ENCODE peak calls at places on chromosomes 1 and 21, in six cellular contexts. W is HepG2, M is H1, X is K562, F is GM12891, G is GM12878. B is an unnamed sample.

GRCh38 chr1:244325056-244325764 is 126.5 kb downstream of the ADSS2 start:
- DNase-seq in W (no peak), M (no peak), X (no peak), F (no peak), G (peak), B (no peak)

GRCh38 chr1:51648180-51649109 is 31.6 kb downstream of the OSBPL9 start:
- DNase-seq in W (peak), M (no peak), X (peak), F (no peak), G (no peak), B (no peak)

GRCh38 chr1:184753608-184754478 is 815 bp downstream of the EDEM3 start:
- DNase-seq in W (peak), M (no peak), X (peak), F (no peak), G (no peak), B (no peak)

GRCh38 chr1:232890340-232890953 is 60.0 kb upstream of the NTPCR start:
- DNase-seq in W (no peak), M (no peak), X (no peak), F (no peak), G (no peak), B (no peak)

GRCh38 chr1:32367912-32368635 is 5.7 kb downstream of the TSSK3 start:
- DNase-seq in W (no peak), M (no peak), X (no peak), F (no peak), G (no peak), B (no peak)

GRCh38 chr1:6509603-6510291 is 18.3 kb upstream of the PLEKHG5 start:
- DNase-seq in W (no peak), M (no peak), X (no peak), F (peak), G (no peak), B (no peak)

GRCh38 chr1:12616709-12617373 is 1.2 kb downstream of the DHRS3 start:
- DNase-seq in W (no peak), M (no peak), X (no peak), F (no peak), G (no peak), B (no peak)

GRCh38 chr1:206496131-206496793 is 11.1 kb upstream of the RASSF5 start:
- DNase-seq in W (no peak), M (no peak), X (no peak), F (no peak), G (no peak), B (no peak)

GRCh38 chr1:160061376-160062100 is 8.4 kb downstream of the KCNJ10 start:
- DNase-seq in W (no peak), M (no peak), X (peak), F (no peak), G (no peak), B (no peak)

GRCh38 chr1:228150458-228151169 is 884 bp downstream of the GJC2 start:
- DNase-seq in W (peak), M (no peak), X (peak), F (peak), G (no peak), B (no peak)

GRCh38 chr1:25033828-25034451 is 103.9 kb upstream of the RUNX3 start:
- DNase-seq in W (no peak), M (no peak), X (no peak), F (no peak), G (no peak), B (peak)

GRCh38 chr1:100950776-100951175 is 54.9 kb downstream of the SLC30A7 start:
- DNase-seq in W (no peak), M (no peak), X (no peak), F (no peak), G (no peak), B (no peak)

GRCh38 chr1:26913754-26914619 is at the start of gene NR0B2:
- DNase-seq in W (peak), M (no peak), X (peak), F (no peak), G (no peak), B (no peak)

GRCh38 chr1:64598100-64598571 is 128.2 kb downstream of the CACHD1 start:
- DNase-seq in W (no peak), M (no peak), X (no peak), F (no peak), G (no peak), B (no peak)

GRCh38 chr1:21732664-21733063 is 50.3 kb downstream of the USP48 start:
- DNase-seq in W (no peak), M (no peak), X (no peak), F (no peak), G (no peak), B (no peak)

GRCh38 chr1:230277201-230277771 is 148.8 kb downstream of the PGBD5 start:
- DNase-seq in W (no peak), M (peak), X (no peak), F (no peak), G (no peak), B (no peak)

GRCh38 chr21:45802425-45802824 is 158.9 kb downstream of the PCBP3 start:
- DNase-seq in W (no peak), M (no peak), X (no peak), F (no peak), G (no peak), B (no peak)

GRCh38 chr1:187244623-187245022 is 415.9 kb downstream of the PLA2G4A start:
- DNase-seq in W (no peak), M (no peak), X (no peak), F (no peak), G (no peak), B (no peak)

GRCh38 chr21:29148535-29148934 is 18.1 kb downstream of the MAP3K7CL start:
- DNase-seq in W (no peak), M (no peak), X (no peak), F (no peak), G (no peak), B (no peak)

GRCh38 chr1:182615468-182616129 is 11.4 kb upstream of the RGS16 start:
- DNase-seq in W (no peak), M (no peak), X (no peak), F (no peak), G (no peak), B (no peak)

GRCh38 chr1:6580588-6581270 is 935 bp downstream of the ZBTB48 start:
- DNase-seq in W (no peak), M (no peak), X (peak), F (no peak), G (no peak), B (no peak)

DNA sequence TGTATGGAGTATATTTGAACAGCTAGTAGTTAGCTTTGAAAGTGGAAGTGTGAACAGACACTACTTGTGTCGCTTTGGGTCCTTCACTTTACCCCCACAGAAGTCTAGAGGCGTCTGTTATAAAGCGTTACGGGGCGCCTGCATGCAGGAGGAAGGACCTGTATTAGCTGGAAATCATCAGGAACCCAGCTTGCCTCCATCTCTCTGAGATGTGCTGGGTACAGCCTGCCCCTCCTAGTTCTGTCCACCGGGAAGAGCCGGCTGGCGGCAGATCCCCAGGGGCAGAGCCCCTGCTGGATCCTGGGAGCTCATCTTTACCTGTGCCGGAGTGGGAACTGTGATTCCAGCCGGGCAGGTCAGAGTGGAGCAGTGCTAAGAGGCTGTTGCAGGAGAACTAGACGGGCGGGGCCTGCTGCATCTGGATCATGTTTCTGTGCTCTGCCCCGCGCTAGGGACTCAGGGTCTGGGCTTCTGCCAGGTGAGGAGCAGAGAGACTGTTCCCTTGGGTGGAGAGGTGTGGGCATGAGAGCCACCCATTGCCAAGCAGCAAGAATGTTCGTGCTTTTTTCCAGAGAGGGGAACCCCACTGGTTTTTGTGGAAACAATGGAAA is 22.3 kb upstream of the SPSB1 start:
- DNase-seq in W (no peak), M (no peak), X (no peak), F (no peak), G (no peak), B (no peak)
- TF ChIP-seq POLR2A in W (no peak), M (no peak), X (no peak), F (no peak), G (no peak), B (no peak)

DNA sequence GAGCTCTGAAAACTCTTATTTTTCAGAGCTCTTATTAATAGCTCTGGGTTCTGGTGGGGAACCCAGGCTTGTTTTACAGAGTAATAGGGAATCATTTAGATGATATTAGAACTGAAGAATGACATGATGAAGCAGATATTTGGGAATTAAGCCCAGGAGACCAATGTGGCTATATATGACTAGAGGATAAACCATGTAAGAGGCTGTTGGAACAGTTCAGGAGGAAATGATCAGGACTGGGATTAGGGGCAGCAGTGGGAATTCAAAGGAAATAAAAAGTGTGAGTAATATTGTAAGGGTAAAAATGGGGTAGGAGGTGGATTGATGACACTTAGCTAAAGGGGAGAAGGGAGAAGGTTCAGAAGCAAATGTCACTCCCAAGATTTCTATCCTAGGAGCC is 58.6 kb downstream of the GIPC2 start:
- DNase-seq in W (no peak), M (no peak), X (no peak), F (no peak), G (no peak), B (no peak)
- TF ChIP-seq TAF1 in W (no peak), M (no peak), X (no peak), F (no peak), G (no peak), B (no peak)

GRCh38 chr1:4079815-4080214 is 179.7 kb upstream of the C1orf174 start:
- DNase-seq in W (no peak), M (no peak), X (no peak), F (no peak), G (no peak), B (no peak)
- TF ChIP-seq POLR2AphosphoS5 in W (no peak), M (no peak), X (no peak), F (no peak), G (no peak), B (no peak)

DNA sequence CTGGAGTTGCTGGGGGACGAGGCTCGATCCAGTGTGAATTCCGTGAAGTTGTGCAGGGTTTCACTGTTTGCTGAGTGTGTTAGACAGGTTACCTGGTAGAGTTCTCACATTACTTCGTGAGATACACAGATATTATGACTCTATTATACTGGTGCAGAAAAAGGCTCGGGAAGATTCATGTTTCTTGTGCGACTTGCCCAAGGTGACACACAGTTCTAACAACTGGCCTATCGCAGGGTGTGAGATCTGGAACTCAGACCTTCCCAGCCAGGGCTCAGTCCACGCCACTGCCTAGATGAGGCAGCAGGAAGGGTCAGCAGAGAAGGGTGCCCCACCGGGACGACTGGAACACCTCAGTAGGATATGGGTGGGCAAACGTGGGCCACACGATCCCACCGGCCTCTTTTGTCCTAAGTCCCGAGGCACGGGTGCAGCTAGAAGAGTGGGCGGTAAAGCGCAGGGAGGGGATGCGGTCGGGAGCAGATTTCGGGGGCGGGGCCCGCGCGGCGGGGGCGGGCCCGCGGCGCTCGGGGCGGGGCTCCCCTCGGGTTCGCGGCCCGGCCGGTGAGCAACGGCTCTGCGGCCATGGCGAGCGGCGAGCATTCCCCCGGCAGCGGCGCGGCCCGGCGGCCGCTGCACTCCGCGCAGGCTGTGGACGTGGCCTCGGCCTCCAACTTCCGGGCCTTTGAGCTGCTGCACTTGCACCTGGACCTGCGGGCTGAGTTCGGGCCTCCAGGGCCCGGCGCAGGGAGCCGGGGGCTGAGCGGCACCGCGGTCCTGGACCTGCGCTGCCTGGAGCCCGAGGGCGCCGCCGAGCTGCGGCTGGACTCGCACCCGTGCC is at the start of gene RNPEP:
- DNase-seq in W (peak), M (no peak), X (peak), F (peak), G (no peak), B (peak)
- TF ChIP-seq POLR2A in W (peak), M (peak), X (peak), F (peak), G (peak), B (peak)